ENCODE peak calls at places on chromosomes 11 and 22, in six cellular contexts. G is body of pancreas; I is stimulated activated CD8-positive, alpha-beta memory T cell treated with anti-CD3 and anti-CD28 coated beads, Interleukin-4, amount 100 ng/mL, for 48 hours; Z is substantia nigra; Y is H4; P is ELR. A is an unnamed sample.

GRCh38 chr11:35875063-35875462 is 68.8 kb upstream of the LDLRAD3 start:
- DNase-seq in G (no peak), I (no peak), Z (no peak), Y (no peak), P (no peak), A (no peak)

GRCh38 chr11:65410936-65411680 is 11.5 kb upstream of the NEAT1 start:
- DNase-seq in G (no peak), I (no peak), Z (no peak), Y (no peak), P (no peak), A (no peak)

GRCh38 chr11:68342459-68343158 is 30.2 kb downstream of the LRP5 start:
- DNase-seq in G (peak), I (no peak), Z (no peak), Y (peak), P (no peak), A (no peak)

GRCh38 chr22:41873391-41873790 is 40.5 kb downstream of the SREBF2 start:
- DNase-seq in G (no peak), I (peak), Z (no peak), Y (no peak), P (no peak), A (no peak)

GRCh38 chr11:83410605-83411565 is 124.7 kb upstream of the CCDC90B start:
- DNase-seq in G (peak), I (no peak), Z (peak), Y (no peak), P (peak), A (no peak)

GRCh38 chr22:37340331-37341262 is 58.3 kb downstream of the CYTH4 start:
- DNase-seq in G (no peak), I (no peak), Z (peak), Y (no peak), P (no peak), A (no peak)

GRCh38 chr11:111602865-111603632 is 800 bp downstream of the SIK2 start:
- DNase-seq in G (peak), I (no peak), Z (peak), Y (no peak), P (peak), A (peak)

GRCh38 chr11:12678092-12678491 is 3.9 kb downstream of the TEAD1 start:
- DNase-seq in G (no peak), I (no peak), Z (no peak), Y (no peak), P (no peak), A (no peak)

GRCh38 chr11:108967571-108967970 is 302.7 kb downstream of the DDX10 start:
- DNase-seq in G (no peak), I (no peak), Z (peak), Y (no peak), P (no peak), A (no peak)

GRCh38 chr11:123521930-123522329 is 91.9 kb downstream of the GRAMD1B start:
- DNase-seq in G (no peak), I (no peak), Z (no peak), Y (no peak), P (no peak), A (no peak)

GRCh38 chr22:44103735-44104134 is 77.0 kb upstream of the PARVG start:
- DNase-seq in G (peak), I (no peak), Z (no peak), Y (no peak), P (no peak), A (no peak)

GRCh38 chr11:66646875-66647274 is 8.4 kb downstream of the RBM4 start:
- DNase-seq in G (no peak), I (no peak), Z (no peak), Y (no peak), P (no peak), A (no peak)

GRCh38 chr11:61730222-61730994 is 22.0 kb upstream of the MYRF start:
- DNase-seq in G (peak), I (no peak), Z (no peak), Y (peak), P (peak), A (peak)

GRCh38 chr11:45663486-45664375 is 1.7 kb downstream of the CHST1 start:
- DNase-seq in G (no peak), I (no peak), Z (no peak), Y (no peak), P (peak), A (peak)

GRCh38 chr11:47669856-47670255 is 27.5 kb upstream of the MTCH2 start:
- DNase-seq in G (no peak), I (no peak), Z (peak), Y (no peak), P (no peak), A (no peak)

GRCh38 chr22:33126881-33127280 is 68.7 kb upstream of the SYN3 start:
- DNase-seq in G (no peak), I (no peak), Z (no peak), Y (peak), P (no peak), A (peak)

GRCh38 chr11:1933416-1934325 is 13.5 kb upstream of the MRPL23 start:
- DNase-seq in G (peak), I (no peak), Z (no peak), Y (no peak), P (no peak), A (no peak)

GRCh38 chr22:22099194-22099486 is 116.6 kb upstream of the TOP3B start:
- DNase-seq in G (no peak), I (no peak), Z (no peak), Y (no peak), P (no peak), A (no peak)

GRCh38 chr11:3101921-3102640 is 44.9 kb upstream of the CARS1 start:
- DNase-seq in G (no peak), I (peak), Z (no peak), Y (no peak), P (no peak), A (no peak)

GRCh38 chr11:126113515-126113957 is 50.9 kb upstream of the CDON start:
- DNase-seq in G (peak), I (no peak), Z (peak), Y (peak), P (peak), A (peak)

GRCh38 chr11:41497974-41498373 is 38.5 kb upstream of the LRRC4C start:
- DNase-seq in G (no peak), I (no peak), Z (no peak), Y (peak), P (no peak), A (no peak)

GRCh38 chr22:29204617-29205183 is 996 bp upstream of the EMID1 start:
- DNase-seq in G (no peak), I (no peak), Z (no peak), Y (no peak), P (no peak), A (no peak)

GRCh38 chr22:21568207-21569075 is 927 bp downstream of the UBE2L3 start:
- DNase-seq in G (peak), I (peak), Z (no peak), Y (no peak), P (peak), A (peak)

GRCh38 chr22:32958021-32958420 is 100.2 kb downstream of the SYN3 start:
- DNase-seq in G (no peak), I (no peak), Z (no peak), Y (no peak), P (no peak), A (no peak)

GRCh38 chr22:19779011-19779421 is 18.4 kb downstream of the TBX1 start:
- DNase-seq in G (no peak), I (no peak), Z (no peak), Y (no peak), P (no peak), A (no peak)

GRCh38 chr22:39130152-39130704 is 22.3 kb downstream of the CBX7 start:
- DNase-seq in G (no peak), I (no peak), Z (no peak), Y (no peak), P (no peak), A (no peak)

GRCh38 chr11:133925756-133926155 is 31.0 kb downstream of the IGSF9B start:
- DNase-seq in G (no peak), I (no peak), Z (no peak), Y (no peak), P (no peak), A (no peak)

GRCh38 chr11:126112547-126112946 is 49.9 kb upstream of the CDON start:
- DNase-seq in G (no peak), I (no peak), Z (no peak), Y (no peak), P (no peak), A (no peak)

GRCh38 chr22:17601031-17601430 is 27.5 kb downstream of the ATP6V1E1 start:
- DNase-seq in G (no peak), I (no peak), Z (no peak), Y (no peak), P (no peak), A (no peak)

GRCh38 chr22:44500623-44501022 is 2.6 kb upstream of the RTL6 start:
- DNase-seq in G (no peak), I (no peak), Z (no peak), Y (no peak), P (no peak), A (no peak)

GRCh38 chr11:33742249-33742851 is 6.1 kb upstream of the CD59 start:
- DNase-seq in G (no peak), I (no peak), Z (no peak), Y (no peak), P (peak), A (peak)

GRCh38 chr11:2803186-2804057 is 82.2 kb downstream of the CDKN1C start:
- DNase-seq in G (peak), I (no peak), Z (no peak), Y (no peak), P (no peak), A (no peak)

GRCh38 chr11:123653997-123654565 is 343 bp downstream of the SCN3B start:
- DNase-seq in G (peak), I (peak), Z (peak), Y (peak), P (peak), A (peak)